ENCODE peak calls at places on chromosomes 16 and 17, in four cellular contexts. H, I, Q and Z are unnamed samples.

GRCh38 chr17:76271669-76272540 is 6.8 kb downstream of the UBALD2 start:
- DNase-seq in Q (peak; percentile 67), H (no peak), I (peak; percentile 55), Z (peak; percentile 79)

GRCh38 chr17:15432807-15433547 is 34.4 kb downstream of the CDRT4 start:
- DNase-seq in I (peak; percentile 58), H (peak; percentile 93), Q (no peak), Z (no peak)

GRCh38 chr17:67386965-67387551 is 10.0 kb downstream of the PITPNC1 start:
- DNase-seq in H (peak; percentile 55), Q (peak; percentile 91), I (peak; percentile 70), Z (peak; percentile 75)

GRCh38 chr16:71320021-71320420 is 30.8 kb upstream of the CMTR2 start:
- DNase-seq in Q (no peak), H (no peak), I (no peak), Z (no peak)

GRCh38 chr17:27475981-27476895 is 20.0 kb downstream of the KSR1 start:
- DNase-seq in H (no peak), Q (no peak), I (no peak), Z (no peak)

GRCh38 chr16:70410736-70411135 is 28.2 kb downstream of the ST3GAL2 start:
- DNase-seq in Q (no peak), I (no peak), H (no peak), Z (no peak)

GRCh38 chr16:67248401-67249177 is at the start of gene SLC9A5:
- DNase-seq in H (no peak), Q (peak; percentile 75), I (no peak), Z (peak; percentile 61)

GRCh38 chr16:19389246-19389645 is 28.4 kb upstream of the TMC5 start:
- DNase-seq in H (no peak), I (peak; percentile 74), Q (peak; percentile 88), Z (peak; percentile 80)

GRCh38 chr16:88906535-88907105 is 40.2 kb upstream of the PABPN1L start:
- DNase-seq in Q (no peak), H (no peak), I (no peak), Z (no peak)

GRCh38 chr16:70660672-70661350 is 14.5 kb downstream of the IL34 start:
- DNase-seq in I (peak; percentile 56), Q (no peak), H (no peak), Z (peak; percentile 45)

GRCh38 chr16:47467501-47467900 is 6.4 kb downstream of the PHKB start:
- DNase-seq in H (no peak), Q (no peak), I (no peak), Z (no peak)

GRCh38 chr16:47470810-47471209 is 9.7 kb downstream of the PHKB start:
- DNase-seq in I (no peak), H (no peak), Q (no peak), Z (no peak)

GRCh38 chr16:47469227-47469626 is 8.1 kb downstream of the PHKB start:
- DNase-seq in Q (no peak), H (no peak), I (no peak), Z (no peak)

GRCh38 chr16:47473794-47474193 is 12.7 kb downstream of the PHKB start:
- DNase-seq in I (no peak), Q (no peak), H (no peak), Z (no peak)

GRCh38 chr16:47470211-47470610 is 9.1 kb downstream of the PHKB start:
- DNase-seq in Q (no peak), H (no peak), I (no peak), Z (no peak)
- H4K5ac ChIP-seq in Q (no peak overlapping the region), H (no peak overlapping the region), I (no peak overlapping the region), Z (no peak overlapping the region)

DNA sequence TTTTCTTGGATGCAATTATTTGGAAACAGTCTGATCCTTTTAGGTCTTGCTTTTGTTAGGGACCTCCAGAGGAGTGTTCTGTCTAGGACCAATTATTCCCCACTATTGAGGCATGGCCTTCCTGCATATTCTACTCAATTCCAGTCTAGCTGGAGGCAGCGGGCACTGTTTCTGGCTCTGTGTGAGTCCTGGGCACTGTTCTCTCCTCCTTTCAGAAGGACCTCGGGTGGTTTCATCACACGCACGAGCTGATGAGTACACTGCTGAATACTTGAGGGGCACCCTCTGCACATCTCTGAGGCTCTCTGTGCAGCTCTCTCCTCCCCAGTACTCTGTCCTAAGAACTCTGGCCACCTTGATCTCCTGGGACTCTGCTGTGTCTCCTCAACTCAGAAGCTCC is 30.7 kb downstream of the DYNLL2 start:
- DNase-seq in H (no peak), I (no peak), Q (no peak), Z (no peak)
- H3K4me2 ChIP-seq in H (no peak overlapping the region), I (no peak overlapping the region), Q (no peak overlapping the region), Z (no peak overlapping the region)

GRCh38 chr16:658679-659571 is 9.0 kb upstream of the RHOT2 start:
- DNase-seq in H (no peak), I (no peak), Q (no peak), Z (no peak)

GRCh38 chr16:659618-660017 is 8.3 kb upstream of the RHOT2 start:
- DNase-seq in Q (no peak), H (no peak), I (no peak), Z (no peak)

GRCh38 chr16:660459-661183 is 7.3 kb upstream of the RHOT2 start:
- DNase-seq in Q (peak; percentile 86), H (peak; percentile 77), I (peak; percentile 94), Z (peak; percentile 95)

GRCh38 chr16:661184-661821 is 6.6 kb upstream of the RHOT2 start:
- DNase-seq in H (no peak), Q (no peak), I (no peak), Z (no peak)

DNA sequence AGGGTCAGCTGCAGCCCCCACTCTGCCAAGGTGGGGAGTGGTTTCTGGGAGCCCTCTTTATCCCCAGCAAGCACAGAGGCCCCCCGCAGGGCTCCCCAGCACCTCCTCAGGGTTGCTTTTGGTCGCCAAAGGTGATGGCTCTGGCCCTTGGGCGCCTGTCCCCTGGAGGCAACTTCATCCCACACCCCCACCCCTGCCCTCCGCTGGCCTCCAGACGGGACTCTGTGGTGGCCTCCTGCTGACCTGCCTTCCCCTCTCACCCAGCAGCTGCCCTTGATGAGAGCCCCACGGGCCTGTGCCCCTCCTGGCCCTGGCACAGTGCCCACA is 7.8 kb upstream of the RHOT2 start:
- DNase-seq in Q (no peak), H (no peak), I (no peak), Z (no peak)
- H2AK5ac ChIP-seq in Q (no peak overlapping the region), H (no peak overlapping the region), I (no peak overlapping the region), Z (no peak overlapping the region)

DNA sequence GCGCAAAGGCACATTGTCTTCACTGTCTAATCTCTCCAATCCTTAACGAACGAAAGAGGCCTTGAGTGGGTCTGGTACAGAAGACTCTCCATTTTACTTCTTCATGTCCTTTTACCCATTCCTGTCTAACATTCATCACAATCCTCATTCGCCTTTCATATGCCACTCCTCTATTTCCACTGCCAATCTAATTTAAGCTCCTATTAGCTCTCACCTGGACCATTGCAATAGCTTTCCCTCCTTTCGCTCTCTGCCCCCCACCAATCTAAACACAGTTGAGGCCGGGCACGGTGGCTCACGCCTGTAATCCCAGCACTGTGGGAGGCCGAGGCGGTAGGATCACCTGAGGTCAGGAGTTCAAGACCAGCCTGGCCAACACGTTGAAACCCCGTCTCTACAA is 6.3 kb upstream of the SLFN14 start:
- DNase-seq in H (no peak), I (no peak), Q (no peak), Z (no peak)
- H4K5ac ChIP-seq in H (peak overlapping the region; percentile 67), I (peak overlapping the region; percentile 44), Q (no peak overlapping the region), Z (no peak overlapping the region)

GRCh38 chr17:60080545-60080944 is 1.8 kb upstream of the HEATR6 start:
- DNase-seq in I (no peak), H (no peak), Q (no peak), Z (no peak)
- H3K4me2 ChIP-seq in I (no peak overlapping the region), H (peak overlapping the region; percentile 25), Q (no peak overlapping the region), Z (no peak overlapping the region)

GRCh38 chr17:65191805-65192740 is 54.9 kb downstream of the RGS9 start:
- DNase-seq in H (peak; percentile 78), Q (no peak), I (peak; percentile 63), Z (no peak)
- H2AK5ac ChIP-seq in H (peak overlapping the region; percentile 78), Q (no peak overlapping the region), I (no peak overlapping the region), Z (no peak overlapping the region)

DNA sequence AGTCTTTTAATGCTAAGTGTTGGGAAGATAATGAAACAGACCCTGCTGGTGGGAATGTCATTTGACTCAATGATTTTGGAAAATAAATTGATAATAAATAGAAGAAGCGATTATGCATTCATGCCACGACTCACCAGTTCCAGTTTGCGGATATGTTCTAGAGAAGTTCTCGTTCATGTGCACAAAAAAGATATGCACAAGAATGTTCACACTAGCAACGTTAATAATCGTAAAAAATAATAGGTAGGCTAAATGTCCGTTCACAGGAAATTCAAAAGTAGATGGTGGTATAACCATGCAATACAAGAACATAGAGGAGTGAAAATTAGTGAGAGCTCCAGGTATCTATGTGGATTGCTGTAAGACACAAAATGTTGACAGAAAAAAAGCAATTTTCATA is 59.8 kb downstream of the NACA2 start:
- DNase-seq in Q (no peak), H (no peak), I (no peak), Z (no peak)
- H4K5ac ChIP-seq in Q (no peak overlapping the region), H (no peak overlapping the region), I (no peak overlapping the region), Z (no peak overlapping the region)